ENCODE peak calls at places on chromosomes 3 and 15, in four cellular contexts. Z is stomach; D is CD4-positive, CD25-positive, alpha-beta regulatory T cell; K is skeletal muscle cell. T is an unnamed sample.

GRCh38 chr3:25043181-25043580 is 384.9 kb upstream of the RARB start:
- DNase-seq in Z (no peak), D (no peak), K (no peak), T (no peak)

GRCh38 chr15:90855139-90855538 is 13.2 kb upstream of the FURIN start:
- DNase-seq in Z (no peak), D (no peak), K (no peak), T (no peak)

GRCh38 chr15:61889706-61890105 is 170.5 kb downstream of the VPS13C start:
- DNase-seq in Z (no peak), D (peak), K (no peak), T (no peak)

GRCh38 chr3:135865554-135865953 is 100.0 kb upstream of the PPP2R3A start:
- DNase-seq in Z (no peak), D (no peak), K (no peak), T (no peak)

GRCh38 chr3:88189361-88189810 is 39.6 kb downstream of the C3orf38 start:
- DNase-seq in Z (no peak), D (peak), K (no peak), T (no peak)

GRCh38 chr3:147200545-147200944 is 205.8 kb downstream of the ZIC4 start:
- DNase-seq in Z (no peak), D (no peak), K (peak), T (no peak)

GRCh38 chr15:82942691-82943090 is 9.8 kb downstream of the HOMER2 start:
- DNase-seq in Z (peak), D (no peak), K (no peak), T (no peak)

GRCh38 chr3:127694467-127695215 is 21.9 kb downstream of the ABTB1 start:
- DNase-seq in Z (peak), D (peak), K (no peak), T (peak)

GRCh38 chr3:136778865-136779264 is 26.7 kb upstream of the STAG1 start:
- DNase-seq in Z (no peak), D (no peak), K (no peak), T (no peak)